ENCODE peak calls at places on chromosomes 1 and 21, in nine cellular contexts. J, L, V, W, U, K, C, I and O are unnamed samples.

GRCh38 chr1:228000836-228001563 is 5.8 kb upstream of the WNT3A start:
- DNase-seq in L (no peak), U (no peak), C (no peak), J (no peak), W (no peak), I (no peak), K (peak), V (no peak), O (peak)

GRCh38 chr1:35369922-35370671 is 101.6 kb downstream of the ZMYM4 start:
- DNase-seq in I (no peak), C (no peak), W (no peak), L (peak), V (no peak), J (peak), K (peak), U (no peak), O (no peak)

GRCh38 chr1:222652676-222653075 is 34.8 kb downstream of the MIA3 start:
- DNase-seq in W (no peak), I (no peak), L (peak), J (no peak), U (no peak), K (no peak), V (no peak), C (no peak), O (no peak)

GRCh38 chr1:169120066-169120465 is 13.6 kb downstream of the ATP1B1 start:
- DNase-seq in I (no peak), K (no peak), C (no peak), V (no peak), W (no peak), J (no peak), U (no peak), L (no peak), O (no peak)

GRCh38 chr1:196317535-196318522 is 290.4 kb downstream of the KCNT2 start:
- DNase-seq in W (no peak), C (no peak), J (no peak), U (no peak), L (peak), K (no peak), V (no peak), I (peak), O (no peak)

GRCh38 chr1:191690931-191691330 is 467.3 kb upstream of the RGS18 start:
- DNase-seq in V (no peak), K (no peak), I (no peak), J (no peak), C (no peak), U (no peak), W (no peak), L (no peak), O (no peak)

GRCh38 chr1:27726173-27726793 is 522 bp downstream of the FAM76A start:
- DNase-seq in J (no peak), L (peak), W (peak), U (no peak), K (peak), V (no peak), I (peak), C (peak), O (no peak)

GRCh38 chr1:201503397-201504176 is 3.3 kb downstream of the CSRP1 start:
- DNase-seq in L (no peak), W (peak), J (no peak), U (no peak), C (no peak), V (no peak), I (peak), K (peak), O (peak)

GRCh38 chr1:152182942-152183341 is 23.9 kb upstream of the RPTN start:
- DNase-seq in L (peak), V (no peak), I (peak), K (no peak), U (no peak), J (no peak), W (peak), C (peak), O (no peak)

GRCh38 chr1:31793586-31794285 is 22.1 kb downstream of the SPOCD1 start:
- DNase-seq in V (peak), C (no peak), K (peak), L (no peak), W (no peak), J (no peak), I (no peak), U (no peak), O (peak)

GRCh38 chr1:247212914-247213617 is 41.2 kb upstream of the ZNF124 start:
- DNase-seq in U (no peak), W (no peak), V (no peak), C (no peak), J (no peak), K (no peak), I (no peak), L (no peak), O (no peak)

GRCh38 chr1:20349971-20350370 is 59.3 kb downstream of the VWA5B1 start:
- DNase-seq in W (no peak), U (no peak), C (no peak), K (no peak), J (no peak), I (no peak), L (no peak), V (no peak), O (peak)

GRCh38 chr1:169741666-169742394 is 8.0 kb upstream of the SELE start:
- DNase-seq in U (no peak), W (no peak), K (no peak), L (no peak), J (no peak), I (no peak), C (no peak), V (no peak), O (no peak)

GRCh38 chr1:23980725-23981063 is 567 bp upstream of the SRSF10 start:
- DNase-seq in V (no peak), U (no peak), C (no peak), L (peak), J (no peak), W (no peak), I (peak), K (no peak), O (peak)

GRCh38 chr21:27571706-27572105 is 604.8 kb upstream of the ADAMTS5 start:
- DNase-seq in W (no peak), K (no peak), L (no peak), V (no peak), I (no peak), C (no peak), U (no peak), J (no peak), O (no peak)

GRCh38 chr1:109482796-109483638 is 688 bp upstream of the ATXN7L2 start:
- DNase-seq in K (peak), I (no peak), V (peak), L (no peak), U (no peak), J (no peak), W (no peak), C (no peak), O (peak)

GRCh38 chr1:20095564-20096434 is 23.5 kb downstream of the PLA2G2D start:
- DNase-seq in C (peak), U (no peak), I (no peak), J (no peak), K (no peak), L (peak), V (no peak), W (no peak), O (no peak)

GRCh38 chr1:63713627-63714481 is 60.0 kb upstream of the ROR1 start:
- DNase-seq in V (no peak), U (no peak), C (no peak), K (peak), J (no peak), W (no peak), I (peak), L (no peak), O (no peak)

GRCh38 chr1:7063981-7064380 is 278.7 kb downstream of the CAMTA1 start:
- DNase-seq in C (no peak), I (no peak), W (no peak), L (no peak), J (no peak), V (no peak), K (no peak), U (no peak), O (no peak)

GRCh38 chr1:173050865-173051264 is at the start of gene TNFSF18:
- DNase-seq in V (no peak), J (no peak), U (no peak), L (no peak), W (peak), I (no peak), C (peak), K (no peak), O (no peak)

GRCh38 chr1:37999434-38000232 is 5.7 kb downstream of the FHL3 start:
- DNase-seq in U (no peak), J (no peak), W (no peak), V (no peak), L (peak), K (peak), C (no peak), I (peak), O (no peak)

GRCh38 chr1:88557044-88557443 is 127.0 kb upstream of the PKN2 start:
- DNase-seq in U (no peak), W (no peak), L (peak), I (no peak), J (no peak), V (no peak), C (no peak), K (no peak), O (no peak)

GRCh38 chr1:208172389-208173140 is 71.6 kb downstream of the PLXNA2 start:
- DNase-seq in J (no peak), W (no peak), I (no peak), V (no peak), K (no peak), L (no peak), C (no peak), U (no peak), O (no peak)

GRCh38 chr1:165633624-165634023 is 2.6 kb downstream of the MGST3 start:
- DNase-seq in C (no peak), J (no peak), K (no peak), W (no peak), I (no peak), U (no peak), V (no peak), L (peak), O (no peak)

GRCh38 chr1:24790490-24790889 is 45.2 kb downstream of the CLIC4 start:
- DNase-seq in U (no peak), L (no peak), C (no peak), K (no peak), V (no peak), I (no peak), J (no peak), W (no peak), O (no peak)

GRCh38 chr1:224540535-224540934 is 75.6 kb upstream of the CNIH3 start:
- DNase-seq in W (no peak), U (no peak), C (no peak), L (no peak), K (no peak), J (no peak), V (no peak), I (no peak), O (no peak)

GRCh38 chr1:110960777-110961420 is 2.8 kb downstream of the LRIF1 start:
- DNase-seq in W (no peak), I (no peak), V (no peak), U (no peak), J (no peak), L (no peak), C (no peak), K (no peak), O (no peak)

GRCh38 chr1:110961902-110962301 is 1.8 kb downstream of the LRIF1 start:
- DNase-seq in C (no peak), I (no peak), J (no peak), L (no peak), K (no peak), V (no peak), W (no peak), U (no peak), O (no peak)

GRCh38 chr1:110963666-110964399 is at the start of gene LRIF1:
- DNase-seq in V (peak), U (peak), C (peak), I (peak), J (peak), K (peak), W (peak), L (peak), O (peak)

GRCh38 chr1:110964400-110964903 is 730 bp upstream of the LRIF1 start:
- DNase-seq in U (no peak), V (no peak), J (no peak), W (no peak), L (no peak), I (no peak), C (no peak), K (no peak), O (no peak)

DNA sequence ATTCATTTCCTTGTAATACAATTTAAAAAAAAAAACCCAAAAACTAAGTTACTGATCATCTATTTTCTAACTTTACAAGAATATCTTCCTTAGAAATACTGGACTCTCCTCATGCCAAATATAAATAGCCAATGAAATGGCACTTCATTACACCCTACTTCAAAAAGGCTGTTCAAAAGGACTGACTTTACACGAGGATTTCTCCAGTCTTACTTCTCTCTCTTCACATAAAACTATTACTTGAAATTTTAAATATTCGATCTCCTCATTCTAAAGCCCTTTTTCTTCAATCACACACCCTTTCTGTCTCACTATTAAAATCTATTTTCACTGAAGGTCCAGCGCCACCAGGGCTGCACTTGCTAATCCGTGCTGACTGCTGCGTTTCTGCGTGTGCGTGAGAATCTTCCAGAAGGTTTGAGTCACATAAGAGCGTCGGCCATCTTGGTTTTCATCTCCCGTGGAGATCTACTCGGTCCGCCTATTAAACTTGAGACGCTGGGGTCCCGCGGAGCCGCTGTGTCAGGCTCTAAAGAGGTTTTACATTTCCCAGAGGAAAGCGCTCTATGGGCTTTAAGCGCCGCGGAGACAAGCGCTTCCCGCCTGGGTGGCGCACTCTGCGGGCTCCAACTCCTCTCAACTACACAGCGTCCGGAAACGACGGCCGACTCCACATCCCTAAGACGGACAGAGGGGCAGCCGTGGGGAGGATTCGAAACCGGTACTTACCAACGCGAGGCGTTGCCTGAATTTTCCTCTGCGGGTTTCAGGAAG is 643 bp downstream of the LRIF1 start:
- DNase-seq in K (peak), I (peak), L (peak), V (peak), C (peak), U (peak), J (no peak), W (peak), O (peak)
- TF ChIP-seq POLR2A in K (no peak), I (peak), L (no peak), V (no peak), C (no peak), U (no peak), J (no peak), W (no peak), O (no peak)

DNA sequence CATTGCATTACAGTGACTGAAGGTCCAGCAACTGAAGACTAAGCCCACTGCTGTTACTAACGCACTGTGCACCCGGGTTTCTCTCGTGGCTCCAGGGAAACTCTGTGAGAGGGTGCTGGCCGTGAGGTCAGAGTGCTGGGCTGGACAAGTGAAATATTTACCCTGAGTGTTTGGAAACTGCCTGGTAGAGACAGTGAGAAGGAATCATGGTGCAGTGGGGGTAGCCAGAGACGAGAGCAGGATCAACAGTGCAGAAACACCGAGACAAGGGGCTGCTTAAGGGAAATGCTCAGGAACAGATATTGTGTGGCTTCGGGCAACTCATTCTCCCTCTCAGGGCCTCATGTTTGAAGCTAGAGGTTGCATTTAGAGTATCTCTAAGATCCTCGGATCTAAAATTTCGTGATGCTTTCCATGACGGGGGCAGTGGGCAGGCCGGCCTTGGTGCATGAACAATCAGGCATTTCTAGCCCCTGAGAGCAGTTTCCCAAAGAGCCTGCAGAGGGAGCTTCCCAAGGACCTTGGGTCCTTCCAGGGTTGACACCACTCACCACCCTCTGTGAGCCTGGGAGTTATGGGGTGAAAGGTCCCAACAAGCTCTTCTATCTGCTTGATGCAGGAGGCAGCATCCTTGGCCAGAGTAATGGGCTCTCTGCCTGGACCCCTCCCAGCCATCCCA is 9.7 kb downstream of the CD2 start:
- DNase-seq in K (no peak), V (no peak), L (peak), I (peak), C (no peak), U (no peak), W (no peak), J (no peak), O (peak)
- TF ChIP-seq CTCF in K (peak), V (peak), L (peak), I (no peak), C (no peak), U (peak), W (no peak), J (no peak), O (peak)

DNA sequence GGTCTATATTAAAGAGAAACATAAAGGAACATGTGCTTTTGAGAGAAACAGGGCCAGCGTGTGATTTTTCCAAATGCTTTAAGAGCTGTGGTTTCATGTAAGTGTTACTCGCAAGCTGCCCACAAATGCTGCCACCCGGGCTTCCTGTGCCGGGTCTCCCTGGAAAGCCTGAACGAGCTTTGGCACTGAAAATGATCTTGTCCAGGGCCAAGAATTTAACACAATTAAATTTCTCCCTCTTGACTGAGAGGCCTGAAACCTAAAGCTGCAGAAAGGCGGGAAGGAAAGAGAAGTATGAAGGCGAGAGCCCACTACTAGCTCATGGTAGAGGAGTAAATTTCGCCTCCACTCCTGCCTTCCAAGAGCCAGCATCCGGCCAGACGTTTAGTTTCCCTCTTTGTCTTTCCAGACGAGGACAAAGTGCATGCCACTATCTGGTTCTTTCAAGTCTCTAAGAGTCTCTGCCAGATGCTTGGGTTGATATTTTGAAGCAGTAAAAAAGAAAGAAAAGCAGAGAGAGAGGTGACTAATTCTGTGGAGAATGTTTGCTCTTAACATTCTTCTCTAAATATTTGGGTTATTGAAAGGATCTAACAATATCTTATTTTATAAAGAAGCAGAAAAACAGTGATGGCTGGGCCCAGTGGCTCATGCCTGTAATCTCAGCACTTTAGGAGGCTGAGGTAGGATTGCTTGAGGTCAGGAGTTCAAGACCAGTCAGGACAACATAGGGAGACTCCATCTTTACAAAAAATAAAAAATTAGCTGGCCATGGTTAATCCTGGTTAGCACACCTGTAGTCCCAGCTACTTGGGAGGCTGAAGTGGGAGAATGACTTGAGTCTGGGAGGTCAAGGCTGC is 100.0 kb upstream of the HNRNPU start:
- DNase-seq in V (no peak), K (no peak), J (no peak), I (peak), U (no peak), C (no peak), W (peak), L (peak), O (no peak)
- TF ChIP-seq POLR2A in V (no peak), K (no peak), J (no peak), I (no peak), U (no peak), C (no peak), W (no peak), L (no peak), O (no peak)

GRCh38 chr1:86741947-86742572 is 37.7 kb downstream of the SH3GLB1 start:
- DNase-seq in U (no peak), K (no peak), V (no peak), J (no peak), C (peak), W (peak), I (peak), L (peak), O (no peak)
- TF ChIP-seq CTCF in U (peak), K (peak), V (peak), J (peak), C (no peak), W (peak), I (peak), L (peak), O (peak)

GRCh38 chr1:111895456-111895855 is 94.0 kb downstream of the KCND3 start:
- DNase-seq in U (no peak), K (no peak), V (peak), W (no peak), L (no peak), I (no peak), J (no peak), C (no peak), O (no peak)

GRCh38 chr1:111895017-111895416 is 94.5 kb downstream of the KCND3 start:
- DNase-seq in J (no peak), W (no peak), V (no peak), K (no peak), U (no peak), I (no peak), L (no peak), C (no peak), O (no peak)

GRCh38 chr1:111888740-111889376 is 100.6 kb downstream of the KCND3 start:
- DNase-seq in V (no peak), C (no peak), K (no peak), I (no peak), U (no peak), W (no peak), J (no peak), L (peak), O (no peak)

GRCh38 chr1:111894497-111894896 is 95.0 kb downstream of the KCND3 start:
- DNase-seq in W (no peak), V (no peak), U (no peak), I (no peak), J (no peak), K (no peak), L (no peak), C (no peak), O (no peak)
- TF ChIP-seq POLR2A in W (no peak), V (no peak), U (no peak), I (no peak), J (no peak), K (no peak), L (no peak), C (no peak), O (no peak)

DNA sequence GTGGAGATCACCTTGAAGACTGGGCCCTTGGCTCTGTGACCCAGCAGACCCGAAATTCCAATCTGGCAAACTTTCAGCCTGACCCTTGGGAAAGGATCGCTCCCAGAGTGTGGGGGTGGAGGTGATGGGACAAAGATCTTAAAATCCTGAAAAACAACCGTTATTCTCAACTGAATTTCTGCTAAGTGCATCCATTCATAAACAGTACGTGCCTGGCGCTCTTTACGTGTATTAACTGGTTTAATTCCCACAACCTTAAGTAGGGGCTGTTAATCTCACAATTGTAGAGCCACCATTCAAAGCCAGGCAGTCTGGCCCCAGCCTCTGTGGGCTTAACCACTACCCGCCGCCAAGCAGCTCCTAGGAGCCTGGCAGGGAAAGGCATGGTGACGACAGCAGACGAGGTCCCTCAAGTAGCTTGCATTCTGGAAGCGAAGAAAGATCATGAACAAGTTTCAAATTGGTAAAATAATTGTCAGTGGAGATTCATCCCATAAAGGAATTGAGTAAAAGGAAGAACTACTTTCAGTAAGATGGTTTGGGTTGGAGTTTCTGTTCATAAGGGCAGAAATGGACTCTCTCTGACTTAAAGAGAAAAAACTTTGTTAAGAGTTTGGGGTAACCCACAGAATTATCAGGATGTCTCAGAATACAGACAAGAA is 11.4 kb upstream of the RGS16 start:
- DNase-seq in I (no peak), V (no peak), U (no peak), L (peak), W (no peak), C (no peak), J (no peak), K (peak), O (no peak)
- TF ChIP-seq CTCF in I (no peak), V (no peak), U (no peak), L (no peak), W (no peak), C (no peak), J (no peak), K (no peak), O (no peak)